ENCODE peak calls at places on chromosomes 7 and 10, in five cellular contexts. Y, A, I, C and U are unnamed samples.

GRCh38 chr7:4871056-4871680 is 9.3 kb upstream of the PAPOLB start:
- DNase-seq in Y (no peak), A (no peak), I (no peak), C (no peak), U (no peak)

GRCh38 chr10:61592581-61592980 is 70.1 kb upstream of the CABCOCO1 start:
- DNase-seq in Y (no peak), A (peak), I (no peak), C (no peak), U (no peak)

GRCh38 chr10:78333362-78334143 is 299.9 kb downstream of the RPS24 start:
- DNase-seq in Y (peak), A (no peak), I (no peak), C (no peak), U (no peak)

GRCh38 chr10:30154561-30154960 is 95.2 kb upstream of the JCAD start:
- DNase-seq in Y (no peak), A (no peak), I (no peak), C (no peak), U (no peak)

GRCh38 chr7:1087952-1088920 is at the start of gene GPER1:
- DNase-seq in Y (peak), A (peak), I (no peak), C (no peak), U (peak)

GRCh38 chr10:8568401-8568800 is 513.9 kb downstream of the GATA3 start:
- DNase-seq in Y (no peak), A (no peak), I (no peak), C (no peak), U (no peak)

GRCh38 chr7:96236198-96237039 is 85.5 kb downstream of the SLC25A13 start:
- DNase-seq in Y (peak), A (no peak), I (no peak), C (no peak), U (no peak)

GRCh38 chr10:74882831-74883230 is 56.4 kb downstream of the KAT6B start:
- DNase-seq in Y (no peak), A (no peak), I (no peak), C (no peak), U (no peak)

GRCh38 chr10:107727762-107728317 is 563.3 kb upstream of the SORCS1 start:
- DNase-seq in Y (no peak), A (no peak), I (no peak), C (no peak), U (no peak)

GRCh38 chr7:32680259-32681173 is 185.2 kb downstream of the AVL9 start:
- DNase-seq in Y (no peak), A (no peak), I (no peak), C (no peak), U (no peak)

GRCh38 chr7:131164900-131165254 is 162.8 kb upstream of the MKLN1 start:
- DNase-seq in Y (no peak), A (no peak), I (no peak), C (no peak), U (no peak)

GRCh38 chr7:123041085-123041484 is 45.6 kb upstream of the TAS2R16 start:
- DNase-seq in Y (no peak), A (no peak), I (no peak), C (no peak), U (no peak)

GRCh38 chr10:79206300-79207095 is 137.7 kb downstream of the ZMIZ1 start:
- DNase-seq in Y (no peak), A (no peak), I (peak), C (no peak), U (no peak)

GRCh38 chr10:90856261-90856660 is 1.6 kb downstream of the HTR7 start:
- DNase-seq in Y (no peak), A (no peak), I (no peak), C (no peak), U (no peak)

GRCh38 chr7:78601728-78602127 is 803.2 kb downstream of the PHTF2 start:
- DNase-seq in Y (no peak), A (no peak), I (no peak), C (no peak), U (no peak)

GRCh38 chr10:62818426-62819011 is 2.4 kb upstream of the EGR2 start:
- DNase-seq in Y (no peak), A (peak), I (no peak), C (no peak), U (no peak)

GRCh38 chr10:72186633-72187330 is 29.0 kb upstream of the ANAPC16 start:
- DNase-seq in Y (no peak), A (no peak), I (no peak), C (no peak), U (peak)

GRCh38 chr7:80273327-80273726 is 138.7 kb downstream of the GNAI1 start:
- DNase-seq in Y (no peak), A (no peak), I (no peak), C (no peak), U (no peak)

GRCh38 chr10:117967149-117967548 is 79.6 kb downstream of the RAB11FIP2 start:
- DNase-seq in Y (no peak), A (no peak), I (no peak), C (no peak), U (no peak)

GRCh38 chr7:36614954-36615353 is 109.3 kb downstream of the AOAH start:
- DNase-seq in Y (no peak), A (no peak), I (no peak), C (no peak), U (no peak)

GRCh38 chr7:108293190-108293612 is 163.0 kb downstream of the NRCAM start:
- DNase-seq in Y (no peak), A (peak), I (no peak), C (no peak), U (no peak)

GRCh38 chr10:62946278-62946677 is 130.1 kb upstream of the EGR2 start:
- DNase-seq in Y (no peak), A (no peak), I (no peak), C (no peak), U (no peak)

GRCh38 chr7:81990395-81990794 is 220.5 kb upstream of the HGF start:
- DNase-seq in Y (no peak), A (no peak), I (no peak), C (peak), U (no peak)

GRCh38 chr10:28326516-28327493 is 23.9 kb upstream of the MPP7 start:
- DNase-seq in Y (peak), A (no peak), I (no peak), C (no peak), U (no peak)

GRCh38 chr10:59905066-59905734 is 1.2 kb downstream of the CCDC6 start:
- DNase-seq in Y (peak), A (peak), I (no peak), C (no peak), U (peak)

GRCh38 chr10:71998840-71999194 is 34.6 kb downstream of the CHST3 start:
- DNase-seq in Y (peak), A (no peak), I (no peak), C (no peak), U (no peak)

GRCh38 chr10:24723788-24724380 is at the start of gene ARHGAP21:
- DNase-seq in Y (peak), A (peak), I (peak), C (no peak), U (no peak)

GRCh38 chr7:95472521-95473160 is 13.1 kb upstream of the ASB4 start:
- DNase-seq in Y (no peak), A (peak), I (no peak), C (no peak), U (no peak)

GRCh38 chr10:107859065-107859464 is 694.6 kb upstream of the SORCS1 start:
- DNase-seq in Y (no peak), A (no peak), I (no peak), C (no peak), U (no peak)

GRCh38 chr10:73517166-73517888 is 21.5 kb upstream of the PPP3CB start:
- DNase-seq in Y (no peak), A (no peak), I (no peak), C (no peak), U (no peak)

GRCh38 chr10:123275183-123275549 is 121.0 kb downstream of the BUB3 start:
- DNase-seq in Y (no peak), A (no peak), I (no peak), C (no peak), U (no peak)

GRCh38 chr7:26863504-26864308 is 684 bp downstream of the SKAP2 start:
- DNase-seq in Y (no peak), A (no peak), I (no peak), C (no peak), U (no peak)

GRCh38 chr7:506391-506831 is 13.2 kb downstream of the PDGFA start:
- DNase-seq in Y (peak), A (no peak), I (peak), C (no peak), U (no peak)

GRCh38 chr10:114821293-114821914 is at the start of gene FHIP2A:
- DNase-seq in Y (peak), A (peak), I (peak), C (peak), U (no peak)

GRCh38 chr10:31578181-31578852 is 259.3 kb downstream of the ZEB1 start:
- DNase-seq in Y (no peak), A (no peak), I (no peak), C (no peak), U (no peak)

GRCh38 chr7:31175672-31176071 is 123.6 kb downstream of the ADCYAP1R1 start:
- DNase-seq in Y (no peak), A (peak), I (no peak), C (no peak), U (no peak)

GRCh38 chr7:135723411-135723810 is 4.6 kb downstream of the SLC13A4 start:
- DNase-seq in Y (no peak), A (no peak), I (no peak), C (no peak), U (no peak)

GRCh38 chr10:51663086-51663485 is 36.3 kb downstream of the CSTF2T start:
- DNase-seq in Y (no peak), A (no peak), I (no peak), C (no peak), U (no peak)

DNA sequence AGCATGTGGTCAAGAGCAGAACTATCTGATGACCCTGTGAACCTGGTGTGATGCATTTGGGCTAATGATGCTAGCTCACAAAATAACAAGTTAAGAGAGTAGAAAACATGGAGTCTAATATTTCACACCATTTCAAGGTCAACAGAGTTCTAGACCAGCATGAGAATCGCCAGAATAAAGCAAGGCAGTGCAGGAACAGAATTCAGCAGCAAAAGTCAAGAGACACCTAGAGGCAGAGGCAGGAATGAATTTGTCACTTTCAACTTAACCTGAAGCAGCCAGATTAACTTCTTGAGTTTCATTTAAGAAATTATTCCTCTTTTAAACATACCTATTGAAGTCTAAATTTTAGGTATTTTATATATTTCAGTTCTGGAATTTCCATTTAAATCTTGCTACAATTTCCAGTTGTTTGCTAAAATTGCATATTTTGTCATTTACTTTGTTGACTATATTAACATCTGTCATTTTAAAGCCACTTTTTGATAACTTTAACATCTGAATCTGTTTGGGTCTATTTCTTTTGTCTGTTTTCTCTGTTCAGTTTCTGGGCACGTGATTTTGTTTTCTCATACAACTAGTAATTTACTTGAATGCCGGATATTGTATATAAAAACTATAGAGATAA is 44.2 kb upstream of the PRSS58 start:
- DNase-seq in Y (no peak), A (no peak), I (no peak), C (no peak), U (no peak)
- TF ChIP-seq CTCF in Y (peak), A (peak), I (peak), C (peak), U (peak)

DNA sequence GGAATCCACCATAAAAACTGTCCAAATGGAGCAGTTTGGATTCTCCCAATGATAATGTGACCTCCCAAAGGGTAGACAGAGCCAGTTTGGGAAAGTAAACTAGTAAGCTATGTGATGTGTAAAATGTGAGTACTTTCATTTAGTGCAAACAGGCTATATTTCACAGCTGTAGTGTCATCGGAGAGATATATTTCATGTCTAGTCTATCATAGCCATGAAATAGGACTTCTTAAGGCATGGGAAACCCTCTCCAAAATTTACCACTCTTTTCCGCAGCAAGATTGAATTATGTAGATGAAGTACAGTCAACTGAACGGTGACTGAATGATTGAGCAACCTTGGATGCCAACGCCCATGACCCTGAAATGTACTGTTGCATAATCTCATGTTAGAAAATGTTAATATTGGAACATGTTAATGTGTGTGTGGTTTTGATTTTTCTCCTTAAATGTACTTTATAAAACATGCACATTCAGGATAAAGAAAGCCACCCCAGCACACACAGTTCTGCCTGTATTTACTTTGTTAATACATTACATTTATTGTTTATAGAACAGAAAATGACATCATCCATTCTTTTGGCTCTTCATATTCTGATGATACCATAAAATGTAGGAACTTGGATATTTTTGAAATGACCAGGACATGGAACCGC is 140.5 kb downstream of the NRP1 start:
- DNase-seq in Y (peak), A (no peak), I (no peak), C (no peak), U (peak)
- H3K4me3 ChIP-seq in Y (no peak), A (no peak), I (no peak), C (no peak), U (no peak)

GRCh38 chr7:37694208-37695080 is 10.9 kb downstream of the GPR141 start:
- DNase-seq in Y (peak), A (peak), I (no peak), C (no peak), U (no peak)
- TF ChIP-seq CTCF in Y (no peak), A (peak), I (no peak), C (no peak), U (no peak)

GRCh38 chr10:49080965-49081364 is 34.4 kb downstream of the VSTM4 start:
- DNase-seq in Y (no peak), A (no peak), I (no peak), C (no peak), U (no peak)

GRCh38 chr10:49082767-49083166 is 32.6 kb downstream of the VSTM4 start:
- DNase-seq in Y (no peak), A (peak), I (peak), C (no peak), U (no peak)

GRCh38 chr10:49080071-49080470 is 35.3 kb downstream of the VSTM4 start:
- DNase-seq in Y (no peak), A (no peak), I (no peak), C (no peak), U (no peak)

GRCh38 chr10:49081532-49082275 is 33.6 kb downstream of the VSTM4 start:
- DNase-seq in Y (no peak), A (peak), I (no peak), C (no peak), U (no peak)

GRCh38 chr10:49083256-49083655 is 32.1 kb downstream of the VSTM4 start:
- DNase-seq in Y (peak), A (peak), I (no peak), C (no peak), U (no peak)
- H3K4me3 ChIP-seq in Y (no peak), A (peak), I (no peak), C (no peak), U (no peak)

DNA sequence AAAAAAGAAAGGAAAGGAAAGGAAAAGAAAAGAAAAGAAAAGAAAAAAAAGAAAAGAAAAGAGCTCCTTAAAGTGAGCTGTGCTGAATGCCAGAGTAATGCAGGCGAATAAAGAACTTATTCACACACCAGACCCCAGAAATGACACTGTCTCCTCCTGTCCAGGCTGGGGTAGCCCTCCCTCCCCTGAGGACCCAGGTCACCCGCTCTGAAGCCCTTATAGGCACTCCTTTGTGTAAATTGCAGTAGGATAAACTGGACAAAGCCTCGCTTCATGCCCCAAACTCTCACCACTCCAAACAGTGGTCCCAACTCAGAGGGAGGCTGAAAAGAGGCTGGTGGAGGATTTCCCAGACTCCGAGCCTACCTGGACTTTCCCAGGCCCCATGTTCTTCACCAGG is 46.3 kb downstream of the PKD1L1 start:
- DNase-seq in Y (no peak), A (no peak), I (no peak), C (no peak), U (no peak)
- TF ChIP-seq CTCF in Y (no peak), A (no peak), I (no peak), C (no peak), U (no peak)

GRCh38 chr10:126387041-126387908 is 1.0 kb downstream of the ADAM12 start:
- DNase-seq in Y (peak), A (peak), I (peak), C (no peak), U (no peak)
- H3K4me3 ChIP-seq in Y (peak), A (peak), I (peak), C (no peak), U (peak)

GRCh38 chr7:129334473-129334872 is 99.8 kb upstream of the STRIP2 start:
- DNase-seq in Y (no peak), A (no peak), I (no peak), C (no peak), U (no peak)
- TF ChIP-seq CTCF in Y (no peak), A (peak), I (no peak), C (no peak), U (no peak)

DNA sequence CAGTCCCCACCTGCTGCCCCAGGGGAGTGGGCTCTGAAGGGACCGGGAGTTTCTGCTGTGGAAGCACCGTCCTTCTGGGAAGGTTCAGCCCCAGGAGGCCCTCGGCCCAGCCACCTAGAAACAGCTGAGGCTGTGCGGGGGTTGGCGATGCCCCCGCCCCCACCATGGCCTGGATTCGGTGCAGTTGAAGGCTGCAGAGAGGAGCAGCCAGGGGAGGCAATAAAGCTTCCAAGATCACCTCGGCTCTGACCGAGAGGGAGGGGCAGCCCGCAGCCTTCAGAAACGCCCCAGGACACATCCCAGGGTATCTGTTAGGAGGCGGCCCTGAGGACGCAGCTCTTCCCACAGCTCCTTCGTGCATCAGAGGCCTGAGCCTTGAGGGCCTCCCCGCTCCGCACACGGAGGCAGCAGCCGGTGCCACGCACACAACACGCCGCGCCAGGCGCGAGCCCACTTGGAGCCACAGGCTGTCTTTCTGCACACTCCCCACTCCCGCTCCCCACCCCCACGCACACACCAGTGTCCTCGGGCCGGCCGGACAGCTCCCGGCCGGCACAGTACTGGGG is 1.6 kb downstream of the KNDC1 start:
- DNase-seq in Y (peak), A (peak), I (peak), C (no peak), U (no peak)
- H3K4me3 ChIP-seq in Y (no peak), A (peak), I (peak), C (peak), U (peak)

GRCh38 chr10:15267496-15267895 is 99.0 kb upstream of the NMT2 start:
- DNase-seq in Y (no peak), A (no peak), I (no peak), C (no peak), U (no peak)
- TF ChIP-seq CTCF in Y (no peak), A (no peak), I (no peak), C (peak), U (no peak)